ENCODE peak calls at places on chromosomes 1 and 21, in four cellular contexts. C is IMR-90, Z is mesendoderm, M is H9. W is an unnamed sample.
A peak's percentile ranks its signal among the peaks of the same experiment; 100 is the strongest.

GRCh38 chr1:200912737-200913407 is 18.2 kb downstream of the INAVA start:
- DNase-seq in C (no peak), Z (no peak), M (no peak), W (no peak)

GRCh38 chr1:61079276-61079897 is 3.0 kb upstream of the NFIA start:
- DNase-seq in C (no peak), Z (no peak), M (no peak), W (no peak)

GRCh38 chr1:44681905-44682900 is 7.7 kb downstream of the ARMH1 start:
- DNase-seq in C (no peak), Z (no peak), M (peak; percentile 58), W (no peak)

GRCh38 chr1:178101266-178101630 is 7.3 kb downstream of the RASAL2 start:
- DNase-seq in C (no peak), Z (peak; percentile 58), M (no peak), W (no peak)

GRCh38 chr1:62398377-62398776 is 38.5 kb upstream of the USP1 start:
- DNase-seq in C (peak; percentile 71), Z (no peak), M (no peak), W (no peak)

GRCh38 chr1:27444632-27445031 is 45.3 kb downstream of the WASF2 start:
- DNase-seq in C (no peak), Z (no peak), M (no peak), W (no peak)

GRCh38 chr1:184593612-184594011 is 161.0 kb downstream of the EDEM3 start:
- DNase-seq in C (peak; percentile 45), Z (no peak), M (no peak), W (no peak)

GRCh38 chr1:67889940-67890567 is 56.8 kb upstream of the GNG12 start:
- DNase-seq in C (peak; percentile 93), Z (peak; percentile 82), M (no peak), W (no peak)

GRCh38 chr1:115706774-115707425 is 61.6 kb downstream of the CASQ2 start:
- DNase-seq in C (peak; percentile 63), Z (peak; percentile 83), M (peak; percentile 57), W (no peak)

GRCh38 chr1:172719694-172720138 is 60.8 kb downstream of the FASLG start:
- DNase-seq in C (peak; percentile 57), Z (peak; percentile 70), M (no peak), W (no peak)

GRCh38 chr1:171252482-171252881 is 4.2 kb downstream of the FMO1 start:
- DNase-seq in C (no peak), Z (no peak), M (no peak), W (no peak)

GRCh38 chr1:165734906-165735305 is 33.8 kb downstream of the TMCO1 start:
- DNase-seq in C (no peak), Z (no peak), M (no peak), W (no peak)

GRCh38 chr1:234607091-234608025 is 2.6 kb downstream of the IRF2BP2 start:
- DNase-seq in C (no peak), Z (peak; percentile 75), M (no peak), W (no peak)

GRCh38 chr1:162056043-162056442 is 13.4 kb upstream of the NOS1AP start:
- DNase-seq in C (peak; percentile 67), Z (peak; percentile 85), M (peak; percentile 88), W (peak; percentile 64)

GRCh38 chr1:84300991-84301758 is at the start of gene SAMD13:
- DNase-seq in C (peak; percentile 69), Z (no peak), M (no peak), W (no peak)

GRCh38 chr1:95584315-95584714 is 350.3 kb downstream of the RWDD3 start:
- DNase-seq in C (no peak), Z (no peak), M (no peak), W (no peak)

GRCh38 chr1:112866151-112866550 is 89.8 kb downstream of the SLC16A1 start:
- DNase-seq in C (peak; percentile 82), Z (peak; percentile 82), M (no peak), W (no peak)

GRCh38 chr1:37130221-37130948 is 96.1 kb upstream of the GRIK3 start:
- DNase-seq in C (no peak), Z (no peak), M (no peak), W (no peak)

GRCh38 chr1:37127254-37127748 is 93.0 kb upstream of the GRIK3 start:
- DNase-seq in C (no peak), Z (no peak), M (no peak), W (no peak)

GRCh38 chr1:37131281-37131680 is 97.0 kb upstream of the GRIK3 start:
- DNase-seq in C (no peak), Z (no peak), M (no peak), W (no peak)

GRCh38 chr1:37125295-37125694 is 91.0 kb upstream of the GRIK3 start:
- DNase-seq in C (no peak), Z (no peak), M (no peak), W (no peak)

DNA sequence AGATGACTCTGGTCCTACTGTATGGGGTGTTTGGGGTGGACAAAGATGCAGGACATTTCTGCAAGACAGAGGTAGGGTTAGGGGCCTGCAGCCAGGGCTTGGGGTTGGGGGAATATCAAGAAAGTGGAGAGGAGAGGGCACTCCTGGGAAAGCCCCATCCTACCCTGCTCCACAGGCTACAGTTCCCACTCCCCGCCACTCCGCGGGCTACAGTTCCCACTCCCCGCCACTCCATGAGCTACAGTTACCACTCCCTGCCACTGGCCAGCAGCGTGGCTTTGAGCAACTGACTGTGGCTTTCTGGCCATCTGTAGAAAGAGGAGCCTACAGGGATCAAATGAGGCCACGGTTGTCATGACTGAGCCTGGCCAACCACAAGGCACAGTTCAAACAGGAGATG is 93.8 kb upstream of the GRIK3 start:
- DNase-seq in C (no peak), Z (no peak), M (peak; percentile 46), W (no peak)
- H4K5ac ChIP-seq in C (no peak overlapping the region), Z (no peak overlapping the region), M (no peak overlapping the region), W (no peak overlapping the region)

GRCh38 chr1:245693116-245693515 is 538.3 kb downstream of the KIF26B start:
- DNase-seq in C (no peak), Z (no peak), M (no peak), W (no peak)

GRCh38 chr1:245692318-245692717 is 537.5 kb downstream of the KIF26B start:
- DNase-seq in C (no peak), Z (no peak), M (no peak), W (no peak)

GRCh38 chr1:245693941-245694340 is 539.2 kb downstream of the KIF26B start:
- DNase-seq in C (no peak), Z (no peak), M (no peak), W (no peak)

GRCh38 chr1:245694476-245695195 is 539.9 kb downstream of the KIF26B start:
- DNase-seq in C (no peak), Z (no peak), M (no peak), W (no peak)

DNA sequence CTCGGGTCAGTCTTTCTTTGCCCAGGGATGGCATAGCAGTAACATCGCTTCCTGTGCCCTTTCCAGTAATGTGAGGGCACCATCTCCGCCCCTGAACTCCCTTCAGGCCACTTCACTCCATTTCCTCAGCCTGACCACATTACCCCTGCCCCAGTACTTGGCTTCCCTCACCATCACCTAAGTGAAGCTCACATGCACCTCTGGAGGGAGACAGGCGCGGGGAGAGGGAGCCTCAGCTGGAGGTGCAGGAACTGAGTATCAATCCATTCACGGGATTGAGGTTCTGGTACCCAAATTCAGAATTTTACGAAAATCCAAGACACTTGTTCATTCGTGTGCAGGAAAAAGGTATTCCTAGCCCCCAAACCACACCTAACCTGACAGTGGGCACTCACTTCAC is 540.4 kb downstream of the KIF26B start:
- DNase-seq in C (no peak), Z (no peak), M (no peak), W (no peak)
- H4K5ac ChIP-seq in C (no peak overlapping the region), Z (no peak overlapping the region), M (no peak overlapping the region), W (no peak overlapping the region)

GRCh38 chr1:19479351-19480120 is 5.8 kb downstream of the CAPZB start:
- DNase-seq in C (no peak), Z (no peak), M (no peak), W (no peak)

GRCh38 chr1:19477284-19478240 is 7.8 kb downstream of the CAPZB start:
- DNase-seq in C (no peak), Z (no peak), M (no peak), W (no peak)

GRCh38 chr1:19478241-19478780 is 7.0 kb downstream of the CAPZB start:
- DNase-seq in C (no peak), Z (no peak), M (no peak), W (no peak)

GRCh38 chr1:19481826-19482398 is 3.4 kb downstream of the CAPZB start:
- DNase-seq in C (no peak), Z (no peak), M (peak; percentile 70), W (no peak)

GRCh38 chr1:19480282-19480681 is 5.1 kb downstream of the CAPZB start:
- DNase-seq in C (no peak), Z (no peak), M (no peak), W (no peak)
- H4K5ac ChIP-seq in C (no peak overlapping the region), Z (no peak overlapping the region), M (no peak overlapping the region), W (no peak overlapping the region)

DNA sequence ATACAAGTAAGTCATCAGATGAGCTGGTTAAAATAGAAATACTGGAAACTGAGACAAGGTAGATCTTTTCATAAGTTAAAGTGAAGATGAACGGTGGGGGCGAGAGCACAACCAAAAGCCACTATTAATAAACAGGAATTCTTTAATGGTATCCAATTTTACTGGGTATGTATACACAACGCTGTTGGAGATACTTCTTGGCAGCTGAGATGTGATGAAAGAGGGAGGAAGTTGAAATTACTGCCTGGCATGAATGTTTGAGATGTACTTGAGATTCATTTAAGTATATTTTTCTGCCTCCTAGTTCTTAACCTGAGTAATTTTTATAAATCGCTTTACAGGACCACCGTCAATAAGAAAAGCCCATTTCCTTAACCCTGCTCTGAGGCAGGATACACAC is 110.0 kb upstream of the ZRANB2 start:
- DNase-seq in C (no peak), Z (no peak), M (no peak), W (no peak)
- H4K5ac ChIP-seq in C (no peak overlapping the region), Z (no peak overlapping the region), M (no peak overlapping the region), W (no peak overlapping the region)

GRCh38 chr21:26652891-26653290 is 79.8 kb upstream of the CYYR1 start:
- DNase-seq in C (no peak), Z (no peak), M (no peak), W (no peak)

GRCh38 chr21:26659757-26660156 is 86.7 kb upstream of the CYYR1 start:
- DNase-seq in C (no peak), Z (no peak), M (no peak), W (no peak)

GRCh38 chr21:26653431-26653830 is 80.3 kb upstream of the CYYR1 start:
- DNase-seq in C (no peak), Z (no peak), M (no peak), W (no peak)

GRCh38 chr21:26659181-26659580 is 86.1 kb upstream of the CYYR1 start:
- DNase-seq in C (no peak), Z (peak; percentile 4), M (no peak), W (no peak)

DNA sequence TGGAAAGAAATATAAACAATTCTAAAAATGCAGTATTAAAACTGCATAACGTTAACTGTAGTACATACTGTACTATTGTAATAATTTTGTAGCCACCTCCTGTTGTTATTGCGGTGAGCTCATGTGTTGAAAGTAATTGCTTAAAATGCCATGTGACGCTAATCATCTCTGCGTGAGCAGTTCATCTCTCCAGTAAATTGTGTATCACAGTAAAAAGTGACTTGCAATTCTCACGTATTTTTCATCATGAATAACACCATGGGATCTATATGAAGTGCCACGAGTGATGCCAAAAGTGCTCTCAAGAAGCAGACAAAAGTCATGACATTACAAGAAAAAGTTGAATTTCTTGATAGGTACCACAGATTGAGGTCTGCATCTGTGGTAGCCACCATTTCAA is 82.4 kb upstream of the CYYR1 start:
- DNase-seq in C (no peak), Z (no peak), M (no peak), W (no peak)
- H4K5ac ChIP-seq in C (no peak overlapping the region), Z (no peak overlapping the region), M (no peak overlapping the region), W (no peak overlapping the region)

GRCh38 chr1:10735603-10736305 is 60.7 kb downstream of the CASZ1 start:
- DNase-seq in C (no peak), Z (no peak), M (no peak), W (no peak)
- H4K5ac ChIP-seq in C (no peak overlapping the region), Z (no peak overlapping the region), M (no peak overlapping the region), W (no peak overlapping the region)

GRCh38 chr1:151948506-151948905 is 39.2 kb upstream of the THEM4 start:
- DNase-seq in C (no peak), Z (no peak), M (no peak), W (no peak)
- H4K5ac ChIP-seq in C (no peak overlapping the region), Z (no peak overlapping the region), M (no peak overlapping the region), W (no peak overlapping the region)